ENCODE peak calls at places on chromosome 18, in seven cellular contexts. B is GM12878, U is cardiac muscle cell, I is IMR-90, H is ascending aorta, F is ovary, Q is mammary epithelial cell. E is an unnamed sample.
A peak's percentile ranks its signal among the peaks of the same experiment; 100 is the strongest.

GRCh38 chr18:389658-390357 is 110.7 kb downstream of the COLEC12 start:
- DNase-seq in F (no peak), H (no peak), B (peak; percentile 11), Q (no peak), U (peak; percentile 66), I (peak; percentile 22), E (no peak)

GRCh38 chr18:28114472-28114871 is 62.5 kb downstream of the CDH2 start:
- DNase-seq in B (no peak), F (no peak), H (no peak), U (peak; percentile 54), Q (peak; percentile 63), I (peak; percentile 80), E (no peak)

GRCh38 chr18:44325903-44326650 is 354.6 kb upstream of the SETBP1 start:
- DNase-seq in U (peak; percentile 84), Q (peak; percentile 40), B (no peak), H (no peak), F (no peak), I (peak; percentile 61), E (no peak)

GRCh38 chr18:11676386-11676785 is 12.7 kb upstream of the GNAL start:
- DNase-seq in F (no peak), Q (no peak), H (no peak), U (no peak), I (no peak), B (no peak), E (no peak)

GRCh38 chr18:31297248-31297647 is 20.7 kb upstream of the DSG1 start:
- DNase-seq in U (no peak), F (no peak), B (no peak), H (no peak), I (no peak), Q (no peak), E (no peak)

GRCh38 chr18:26383454-26384270 is 157.4 kb downstream of the TAF4B start:
- DNase-seq in H (no peak), F (no peak), Q (peak; percentile 33), U (peak; percentile 83), B (peak; percentile 15), I (peak; percentile 67), E (no peak)

GRCh38 chr18:22439447-22439846 is 21.7 kb upstream of the CTAGE1 start:
- DNase-seq in F (no peak), H (no peak), U (peak; percentile 56), B (no peak), Q (peak; percentile 93), I (peak; percentile 63), E (no peak)

GRCh38 chr18:23761941-23762340 is 72.7 kb downstream of the LAMA3 start:
- DNase-seq in I (no peak), U (no peak), F (no peak), Q (no peak), H (no peak), B (no peak), E (no peak)

GRCh38 chr18:27045342-27045741 is 139.8 kb downstream of the CHST9 start:
- DNase-seq in B (no peak), F (no peak), I (no peak), H (no peak), Q (no peak), U (no peak), E (no peak)

GRCh38 chr18:10490401-10491289 is 35.2 kb upstream of the NAPG start:
- DNase-seq in I (no peak), F (no peak), B (peak; percentile 58), Q (no peak), H (no peak), U (no peak), E (peak; percentile 68)

GRCh38 chr18:80106482-80107051 is 2.5 kb upstream of the ADNP2 start:
- DNase-seq in B (no peak), U (no peak), H (no peak), I (peak; percentile 22), F (no peak), Q (no peak), E (no peak)

GRCh38 chr18:5073026-5073944 is 123.8 kb downstream of the AKAIN1 start:
- DNase-seq in F (no peak), H (no peak), I (peak; percentile 15), Q (peak; percentile 4), U (peak; percentile 14), B (no peak), E (no peak)

GRCh38 chr18:67194886-67195285 is 321.6 kb downstream of the DSEL start:
- DNase-seq in Q (no peak), F (no peak), U (no peak), I (no peak), B (no peak), H (no peak), E (no peak)

GRCh38 chr18:46859855-46860254 is 57.5 kb downstream of the PIAS2 start:
- DNase-seq in F (no peak), Q (no peak), H (no peak), I (peak; percentile 46), B (peak; percentile 45), U (peak; percentile 34), E (no peak)

GRCh38 chr18:23900979-23901378 is 113.6 kb upstream of the TTC39C start:
- DNase-seq in U (peak; percentile 38), H (no peak), B (no peak), Q (no peak), F (no peak), I (no peak), E (no peak)

GRCh38 chr18:46478796-46479195 is 178.2 kb downstream of the LOXHD1 start:
- DNase-seq in H (no peak), U (no peak), B (no peak), I (no peak), Q (no peak), F (no peak), E (no peak)

GRCh38 chr18:34222396-34223163 is 2.1 kb downstream of the NOL4 start:
- DNase-seq in B (no peak), U (no peak), H (no peak), Q (peak; percentile 38), F (no peak), I (no peak), E (peak; percentile 34)

GRCh38 chr18:64276736-64277135 is 127.8 kb upstream of the LINC00305 start:
- DNase-seq in I (no peak), B (no peak), F (no peak), Q (no peak), H (no peak), U (peak; percentile 22), E (no peak)

GRCh38 chr18:5488844-5489243 is 55.0 kb downstream of the EPB41L3 start:
- DNase-seq in F (peak; percentile 47), H (no peak), U (peak; percentile 40), Q (no peak), B (no peak), I (no peak), E (no peak)

GRCh38 chr18:75215663-75216062 is 5.1 kb downstream of the TSHZ1 start:
- DNase-seq in I (no peak), B (no peak), U (no peak), Q (no peak), H (no peak), F (no peak), E (no peak)

GRCh38 chr18:75218524-75218923 is 7.9 kb downstream of the TSHZ1 start:
- DNase-seq in U (no peak), Q (no peak), B (no peak), I (no peak), F (no peak), H (no peak), E (no peak)

GRCh38 chr18:75218064-75218463 is 7.5 kb downstream of the TSHZ1 start:
- DNase-seq in I (no peak), H (no peak), B (no peak), Q (no peak), U (no peak), F (no peak), E (no peak)

GRCh38 chr18:75216212-75216925 is 5.8 kb downstream of the TSHZ1 start:
- DNase-seq in U (no peak), Q (no peak), B (no peak), F (no peak), H (no peak), I (peak; percentile 20), E (no peak)

DNA sequence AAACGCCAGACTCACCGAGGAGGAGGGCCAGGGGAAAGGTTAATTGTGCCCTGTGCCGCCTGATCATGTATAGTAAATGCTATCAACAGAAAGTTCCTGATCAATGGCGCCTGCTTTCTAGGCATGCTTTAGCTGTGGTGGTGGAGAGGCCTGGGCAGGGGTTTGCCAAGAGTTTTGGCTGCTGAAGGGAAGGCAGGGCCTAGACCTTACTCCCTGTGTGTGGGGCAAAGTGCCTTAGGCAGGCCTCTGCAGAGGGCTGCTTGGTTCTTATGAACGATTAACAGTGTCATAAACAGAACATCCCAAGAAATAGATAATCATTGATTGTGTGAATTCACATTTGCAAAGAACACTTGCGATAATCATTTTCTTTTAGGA is 6.3 kb downstream of the TSHZ1 start:
- DNase-seq in I (no peak), B (no peak), Q (no peak), U (no peak), H (no peak), F (no peak), E (no peak)
- H3K4me3 ChIP-seq in I (no peak overlapping the region), B (no peak overlapping the region), Q (no peak overlapping the region), U (no peak overlapping the region), H (no peak overlapping the region), F (no peak overlapping the region), E (no peak overlapping the region)

GRCh38 chr18:2998644-2999043 is 14.3 kb downstream of the LPIN2 start:
- DNase-seq in H (no peak), I (no peak), Q (no peak), F (no peak), B (no peak), U (no peak), E (no peak)

GRCh38 chr18:2997846-2998599 is 14.9 kb downstream of the LPIN2 start:
- DNase-seq in H (no peak), I (no peak), F (no peak), B (no peak), Q (no peak), U (no peak), E (no peak)

GRCh38 chr18:2994603-2995432 is 18.1 kb downstream of the LPIN2 start:
- DNase-seq in I (no peak), U (no peak), H (no peak), F (no peak), B (no peak), Q (no peak), E (no peak)

GRCh38 chr18:2994190-2994589 is 18.8 kb downstream of the LPIN2 start:
- DNase-seq in F (no peak), H (no peak), U (no peak), Q (no peak), B (no peak), I (no peak), E (no peak)

DNA sequence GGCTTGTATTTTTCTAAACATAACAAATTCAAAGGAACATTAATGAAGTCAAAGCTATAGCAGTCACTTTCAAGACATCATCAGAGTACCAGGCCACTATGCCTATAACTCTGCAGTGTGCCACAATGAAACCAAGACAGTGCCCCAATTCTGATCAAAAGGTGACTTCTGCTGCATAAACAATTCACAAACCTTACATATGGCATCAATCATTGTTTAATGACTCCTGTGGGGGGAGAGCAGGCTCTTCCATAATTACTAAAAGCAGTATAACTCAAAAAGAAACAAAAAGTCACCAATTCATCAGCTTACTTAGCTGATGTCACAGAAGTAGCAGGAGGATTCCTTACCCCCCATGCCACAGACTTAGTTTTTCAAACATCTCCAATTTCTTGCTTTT is 15.5 kb downstream of the LPIN2 start:
- DNase-seq in I (no peak), U (no peak), H (no peak), F (no peak), B (no peak), Q (no peak), E (no peak)
- H3K27ac ChIP-seq in I (no peak overlapping the region), U (peak overlapping the region; percentile 88), H (peak overlapping the region; percentile 84), F (no peak overlapping the region), B (no peak overlapping the region), Q (no peak overlapping the region), E (peak overlapping the region; percentile 77)

GRCh38 chr18:50306944-50307343 is 19.5 kb upstream of the CXXC1 start:
- DNase-seq in F (no peak), U (peak; percentile 98), B (no peak), Q (no peak), I (peak; percentile 16), H (no peak), E (no peak)
- H3K4me3 ChIP-seq in F (peak overlapping the region; percentile 40), U (no peak overlapping the region), B (peak overlapping the region; percentile 40), Q (peak overlapping the region; percentile 37), I (no peak overlapping the region), H (peak overlapping the region; percentile 61), E (peak overlapping the region; percentile 65)

GRCh38 chr18:3255611-3256165 is 6.2 kb upstream of the MYL12B start:
- DNase-seq in B (no peak), I (no peak), U (no peak), Q (no peak), H (no peak), F (no peak), E (no peak)
- H3K27ac ChIP-seq in B (peak overlapping the region; percentile 57), I (peak overlapping the region; percentile 9), U (peak overlapping the region; percentile 92), Q (no peak overlapping the region), H (peak overlapping the region; percentile 100), F (no peak overlapping the region), E (no peak overlapping the region)

E was measured in dorsolateral prefrontal cortex.